ENCODE peak calls at places on chromosomes 13 and 19, in six cellular contexts. X, F, O, J, A and Y are unnamed samples.

GRCh38 chr13:113050856-113051431 is 54.6 kb upstream of the F7 start:
- DNase-seq in X (no peak), F (no peak), O (no peak), J (no peak), A (no peak), Y (no peak)

GRCh38 chr13:51730927-51731326 is 73.0 kb downstream of the DHRS12 start:
- DNase-seq in X (no peak), F (no peak), O (no peak), J (no peak), A (no peak), Y (no peak)

GRCh38 chr13:50448535-50448981 is 394.9 kb downstream of the DLEU7 start:
- DNase-seq in X (peak), F (no peak), O (no peak), J (no peak), A (no peak), Y (peak)

GRCh38 chr19:10112895-10113591 is 1.6 kb downstream of the P2RY11 start:
- DNase-seq in X (no peak), F (peak), O (peak), J (peak), A (peak), Y (no peak)

GRCh38 chr13:95677564-95678386 is 836 bp downstream of the DNAJC3 start:
- DNase-seq in X (no peak), F (peak), O (no peak), J (peak), A (no peak), Y (peak)

GRCh38 chr13:26538363-26539317 is 18.8 kb upstream of the WASF3 start:
- DNase-seq in X (no peak), F (no peak), O (no peak), J (peak), A (no peak), Y (no peak)

GRCh38 chr19:29988351-29988750 is 46.3 kb downstream of the URI1 start:
- DNase-seq in X (no peak), F (no peak), O (no peak), J (no peak), A (no peak), Y (no peak)

GRCh38 chr13:28638756-28639155 is 20.2 kb upstream of the POMP start:
- DNase-seq in X (no peak), F (no peak), O (no peak), J (no peak), A (no peak), Y (no peak)

GRCh38 chr19:10230904-10231623 is at the start of gene S1PR2:
- DNase-seq in X (peak), F (peak), O (peak), J (peak), A (peak), Y (peak)

GRCh38 chr13:112781881-112782361 is 92.1 kb downstream of the ATP11A start:
- DNase-seq in X (no peak), F (no peak), O (no peak), J (no peak), A (no peak), Y (no peak)

GRCh38 chr19:56930647-56931592 is 90.4 kb upstream of the PEG3 start:
- DNase-seq in X (no peak), F (no peak), O (no peak), J (no peak), A (no peak), Y (no peak)

GRCh38 chr13:91863699-91864098 is 465.3 kb downstream of the GPC5 start:
- DNase-seq in X (no peak), F (no peak), O (no peak), J (no peak), A (no peak), Y (no peak)